ENCODE peak calls at places on chromosomes 3 and 15, in seven cellular contexts. R, Z, W, M, G, T and S are unnamed samples.

GRCh38 chr15:70474682-70475438 is 288.5 kb downstream of the UACA start:
- DNase-seq in R (peak; percentile 93), Z (no peak), W (no peak), M (peak; percentile 85), G (no peak), T (peak; percentile 67), S (no peak)

GRCh38 chr3:168249539-168250414 is 154.1 kb upstream of the GOLIM4 start:
- DNase-seq in R (peak; percentile 68), Z (no peak), W (peak; percentile 81), M (no peak), G (peak; percentile 89), T (peak; percentile 15), S (no peak)

GRCh38 chr3:15291589-15292541 is 40.5 kb downstream of the SH3BP5 start:
- DNase-seq in R (no peak), Z (peak; percentile 69), W (no peak), M (no peak), G (no peak), T (no peak), S (no peak)

GRCh38 chr15:82081904-82082810 is 36.3 kb upstream of the MEX3B start:
- DNase-seq in R (peak; percentile 95), Z (no peak), W (peak; percentile 26), M (no peak), G (peak; percentile 43), T (no peak), S (no peak)

GRCh38 chr3:50559702-50560101 is 7.8 kb downstream of the C3orf18 start:
- DNase-seq in R (no peak), Z (no peak), W (no peak), M (no peak), G (no peak), T (no peak), S (no peak)

GRCh38 chr15:70815604-70816003 is 38.4 kb downstream of the LARP6 start:
- DNase-seq in R (no peak), Z (no peak), W (no peak), M (no peak), G (no peak), T (no peak), S (no peak)

GRCh38 chr3:157089455-157090221 is 70.3 kb downstream of the CCNL1 start:
- DNase-seq in R (no peak), Z (peak; percentile 43), W (no peak), M (peak; percentile 18), G (no peak), T (peak; percentile 36), S (peak; percentile 33)

GRCh38 chr15:68129072-68129471 is 75.0 kb downstream of the PIAS1 start:
- DNase-seq in R (no peak), Z (no peak), W (no peak), M (no peak), G (no peak), T (no peak), S (no peak)

GRCh38 chr3:8885806-8886205 is 77.5 kb downstream of the RAD18 start:
- DNase-seq in R (no peak), Z (no peak), W (no peak), M (no peak), G (no peak), T (no peak), S (no peak)

GRCh38 chr3:58568572-58569286 is 8.5 kb downstream of the FAM107A start:
- DNase-seq in R (peak; percentile 65), Z (peak; percentile 53), W (peak; percentile 53), M (no peak), G (peak; percentile 72), T (peak; percentile 94), S (peak; percentile 33)

GRCh38 chr3:137766069-137766960 is 2.2 kb downstream of the SOX14 start:
- DNase-seq in R (no peak), Z (no peak), W (no peak), M (no peak), G (peak; percentile 27), T (no peak), S (no peak)

GRCh38 chr3:172582712-172583111 is 59.5 kb upstream of the TNFSF10 start:
- DNase-seq in R (no peak), Z (no peak), W (no peak), M (no peak), G (no peak), T (no peak), S (no peak)

GRCh38 chr3:51686512-51687215 is 15.6 kb downstream of the TEX264 start:
- DNase-seq in R (no peak), Z (peak; percentile 81), W (no peak), M (no peak), G (no peak), T (no peak), S (peak; percentile 75)

GRCh38 chr15:95235033-95235432 is 1003.7 kb downstream of the MCTP2 start:
- DNase-seq in R (no peak), Z (no peak), W (no peak), M (no peak), G (no peak), T (no peak), S (no peak)

GRCh38 chr3:139111392-139112229 is 66.9 kb upstream of the PRR23C start:
- DNase-seq in R (peak; percentile 64), Z (peak; percentile 23), W (peak; percentile 73), M (peak; percentile 18), G (peak; percentile 69), T (peak; percentile 50), S (peak; percentile 27)

GRCh38 chr3:102096066-102096465 is 246.8 kb downstream of the NFKBIZ start:
- DNase-seq in R (no peak), Z (no peak), W (no peak), M (no peak), G (no peak), T (no peak), S (no peak)

DNA sequence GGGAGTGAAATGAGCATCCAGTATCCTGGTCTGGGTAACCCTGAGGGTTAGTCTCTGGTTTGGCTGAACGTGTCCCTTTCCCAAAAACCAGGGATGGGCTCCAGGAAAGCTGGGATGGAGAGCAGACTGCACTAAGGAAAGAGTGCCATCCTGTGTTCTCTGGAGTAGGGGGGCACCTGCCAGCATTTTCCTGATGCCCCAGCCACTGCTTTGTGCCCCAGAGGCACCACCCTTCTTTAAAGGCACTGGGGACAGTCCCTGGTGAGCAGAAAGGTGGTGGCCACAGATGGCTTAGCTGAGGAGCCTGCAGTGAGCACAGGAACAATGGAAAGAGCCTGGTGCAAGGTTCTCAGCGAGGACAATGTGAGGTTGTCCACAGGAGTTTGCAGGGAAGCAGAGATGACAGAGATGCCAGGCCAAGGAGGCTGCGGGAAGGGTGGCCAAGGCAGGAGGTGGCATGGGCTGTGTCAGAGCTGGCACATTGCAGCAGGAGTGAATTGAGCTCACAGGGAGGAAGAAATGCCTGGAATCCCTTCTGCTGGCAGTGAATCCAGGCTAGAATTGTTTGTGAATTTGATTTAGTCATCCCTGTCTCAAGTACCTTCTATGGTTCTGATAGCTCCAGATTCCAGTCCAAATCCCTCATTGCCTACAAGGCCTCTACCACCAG is 39.9 kb downstream of the AMOTL2 start:
- DNase-seq in R (no peak), Z (no peak), W (no peak), M (no peak), G (no peak), T (no peak), S (no peak)
- H3K4me1 ChIP-seq in R (peaks cover 61% of the 10 kb centered on the region), Z (no peaks in the 10 kb centered on the region), W (no peaks in the 10 kb centered on the region), M (peaks cover 58% of the 10 kb centered on the region), G (peaks cover 60% of the 10 kb centered on the region), T (peaks cover 44% of the 10 kb centered on the region), S (no peaks in the 10 kb centered on the region)

DNA sequence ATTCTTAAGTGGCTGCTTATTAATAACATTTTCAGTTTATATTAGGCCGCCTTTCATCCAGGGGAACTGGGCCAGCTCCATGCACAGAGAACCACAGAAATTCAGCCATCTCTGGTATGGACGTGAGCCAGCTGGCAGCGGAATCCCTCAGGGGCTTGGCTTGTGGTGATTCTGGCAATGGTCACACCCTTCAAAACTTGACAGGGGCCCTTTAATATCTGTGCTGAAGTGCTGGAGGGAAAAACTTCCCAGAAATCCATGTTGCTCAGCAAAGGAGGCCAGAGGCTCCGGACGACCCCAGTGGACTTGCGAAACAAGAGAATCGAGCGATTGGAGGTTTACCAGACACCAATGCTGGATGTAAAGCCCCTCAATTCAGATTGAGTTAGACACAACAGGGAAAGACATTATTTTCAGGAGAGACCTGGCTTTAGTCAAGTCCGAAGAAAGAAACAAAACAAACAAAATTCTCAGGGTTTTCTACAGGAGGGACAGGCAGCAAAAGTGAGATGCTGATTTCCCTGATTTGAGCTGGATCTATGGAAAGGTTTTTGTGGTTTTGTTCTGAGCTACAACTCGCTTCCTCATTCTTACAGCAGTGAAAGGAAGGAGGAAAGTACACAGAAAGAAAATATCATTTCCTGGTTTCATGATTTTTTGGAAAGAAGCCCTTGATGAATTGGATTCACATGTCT is 11.1 kb downstream of the PRICKLE2 start:
- DNase-seq in R (peak; percentile 52), Z (no peak), W (peak; percentile 77), M (no peak), G (peak; percentile 16), T (peak; percentile 61), S (no peak)
- H3K4me3 ChIP-seq in R (peak overlapping the region; percentile 8), Z (no peak overlapping the region), W (peak overlapping the region; percentile 24), M (no peak overlapping the region), G (no peak overlapping the region), T (peak overlapping the region; percentile 44), S (no peak overlapping the region)

GRCh38 chr3:41207355-41207754 is 8.1 kb downstream of the CTNNB1 start:
- DNase-seq in R (no peak), Z (no peak), W (no peak), M (no peak), G (no peak), T (no peak), S (no peak)
- H3K4me1 ChIP-seq in R (peaks cover 5% of the 10 kb centered on the region), Z (peaks cover 81% of the 10 kb centered on the region), W (no peaks in the 10 kb centered on the region), M (peaks cover 16% of the 10 kb centered on the region), G (peaks cover 10% of the 10 kb centered on the region), T (peaks cover 60% of the 10 kb centered on the region), S (peaks cover 71% of the 10 kb centered on the region)

GRCh38 chr15:59545573-59545972 is 66.0 kb upstream of the GCNT3 start:
- DNase-seq in R (no peak), Z (no peak), W (no peak), M (no peak), G (no peak), T (no peak), S (no peak)

GRCh38 chr15:59541750-59542149 is 69.8 kb upstream of the GCNT3 start:
- DNase-seq in R (no peak), Z (no peak), W (no peak), M (no peak), G (no peak), T (no peak), S (no peak)

GRCh38 chr15:59539799-59540198 is 71.8 kb upstream of the GCNT3 start:
- DNase-seq in R (no peak), Z (no peak), W (no peak), M (no peak), G (no peak), T (no peak), S (no peak)

GRCh38 chr15:59540654-59541053 is 70.9 kb upstream of the GCNT3 start:
- DNase-seq in R (no peak), Z (no peak), W (no peak), M (no peak), G (no peak), T (no peak), S (no peak)

DNA sequence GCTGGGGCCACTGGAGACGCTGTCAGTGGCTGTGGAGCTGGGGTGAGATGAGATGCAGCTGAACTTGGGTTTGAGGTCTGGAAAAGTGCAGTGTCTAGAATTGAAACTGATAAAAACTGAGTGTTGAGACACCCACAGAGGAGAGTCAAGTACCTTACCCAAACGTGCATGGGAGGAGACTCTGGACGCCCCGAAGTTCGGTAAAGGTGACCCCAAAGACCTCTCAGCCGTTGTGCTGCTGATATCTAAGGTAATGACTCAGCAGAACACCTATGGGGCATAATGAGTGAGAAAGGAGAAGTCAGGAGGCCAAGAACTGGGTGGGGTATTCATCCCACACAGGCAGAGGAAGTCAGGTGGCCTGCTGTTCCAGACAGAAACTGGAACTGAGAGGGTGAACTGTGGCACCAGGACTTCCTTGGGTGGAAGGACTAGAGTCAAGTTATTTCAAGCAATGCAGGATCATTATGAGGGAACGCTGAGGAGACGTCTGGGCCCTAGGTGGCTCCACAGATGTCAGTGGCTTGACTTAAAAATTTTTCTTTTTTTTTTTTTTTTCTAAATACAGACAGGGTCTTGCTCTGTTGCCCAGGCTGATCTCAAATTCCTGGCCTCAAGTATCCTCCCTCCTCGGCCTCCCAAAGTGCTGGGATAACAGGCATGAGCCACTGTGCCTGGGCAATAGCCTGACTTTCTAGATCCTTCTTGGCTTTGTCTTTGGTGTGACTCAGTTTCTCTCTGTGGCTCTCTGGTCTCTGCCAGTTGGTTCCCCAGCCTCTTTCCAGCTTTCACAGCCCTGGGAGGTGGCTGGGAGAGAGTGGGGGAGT is 67.6 kb upstream of the GCNT3 start:
- DNase-seq in R (no peak), Z (no peak), W (no peak), M (no peak), G (no peak), T (no peak), S (no peak)
- H3K4me3 ChIP-seq in R (no peak overlapping the region), Z (no peak overlapping the region), W (no peak overlapping the region), M (no peak overlapping the region), G (no peak overlapping the region), T (no peak overlapping the region), S (no peak overlapping the region)